ENCODE peak calls at places on chromosomes 6 and 20, in eight cellular contexts. V is HepG2, N is stomach, F is HCT116, A is vagina, U is breast epithelium, R is Panc1, J is GM12878. O is an unnamed sample.

GRCh38 chr20:17757496-17757895 is 57.7 kb downstream of the BANF2 start:
- DNase-seq in V (no peak), N (no peak), F (no peak), A (no peak), U (no peak), R (no peak), J (no peak), O (no peak)

GRCh38 chr6:152129606-152130249 is 322.2 kb downstream of the ESR1 start:
- DNase-seq in V (no peak), N (no peak), F (no peak), A (no peak), U (no peak), R (no peak), J (no peak), O (no peak)

GRCh38 chr6:163417595-163417994 is 3.1 kb downstream of the QKI start:
- DNase-seq in V (no peak), N (no peak), F (no peak), A (no peak), U (no peak), R (no peak), J (no peak), O (no peak)

GRCh38 chr6:40359808-40360207 is 227.4 kb downstream of the LRFN2 start:
- DNase-seq in V (no peak), N (no peak), F (no peak), A (no peak), U (no peak), R (no peak), J (no peak), O (no peak)

GRCh38 chr6:169263836-169264608 is 10.4 kb upstream of the THBS2 start:
- DNase-seq in V (no peak), N (no peak), F (no peak), A (no peak), U (no peak), R (no peak), J (no peak), O (peak; percentile 25)

GRCh38 chr20:62759981-62760431 is 36.3 kb upstream of the MRGBP start:
- DNase-seq in V (no peak), N (no peak), F (no peak), A (no peak), U (no peak), R (no peak), J (no peak), O (no peak)

GRCh38 chr6:142605922-142606321 is 304.1 kb downstream of the ADGRG6 start:
- DNase-seq in V (no peak), N (no peak), F (no peak), A (no peak), U (no peak), R (no peak), J (no peak), O (no peak)

GRCh38 chr6:160013987-160014868 is 45.3 kb downstream of the IGF2R start:
- DNase-seq in V (peak; percentile 16), N (no peak), F (no peak), A (no peak), U (no peak), R (no peak), J (no peak), O (peak; percentile 32)

GRCh38 chr6:75203721-75204120 is 2.1 kb downstream of the COL12A1 start:
- DNase-seq in V (no peak), N (no peak), F (no peak), A (no peak), U (no peak), R (no peak), J (no peak), O (no peak)

GRCh38 chr20:38685853-38686473 is 38.3 kb upstream of the SLC32A1 start:
- DNase-seq in V (peak; percentile 63), N (peak; percentile 28), F (no peak), A (no peak), U (no peak), R (no peak), J (no peak), O (peak; percentile 12)

GRCh38 chr20:53187402-53187801 is 215.2 kb downstream of the TSHZ2 start:
- DNase-seq in V (no peak), N (no peak), F (no peak), A (peak; percentile 12), U (no peak), R (no peak), J (peak; percentile 23), O (no peak)

GRCh38 chr6:5025911-5026819 is 22.3 kb upstream of the RPP40 start:
- DNase-seq in V (peak; percentile 35), N (peak; percentile 44), F (no peak), A (no peak), U (no peak), R (no peak), J (no peak), O (peak; percentile 57)

GRCh38 chr20:50850721-50851286 is 55.9 kb downstream of the BCAS4 start:
- DNase-seq in V (no peak), N (no peak), F (no peak), A (no peak), U (no peak), R (no peak), J (no peak), O (peak; percentile 22)

GRCh38 chr6:129817332-129817731 is 43.8 kb downstream of the TMEM244 start:
- DNase-seq in V (no peak), N (no peak), F (no peak), A (no peak), U (no peak), R (no peak), J (no peak), O (no peak)

GRCh38 chr20:8678098-8678776 is 390.6 kb upstream of the PLCB4 start:
- DNase-seq in V (no peak), N (no peak), F (no peak), A (no peak), U (no peak), R (no peak), J (no peak), O (no peak)

GRCh38 chr6:127114214-127114613 is 4.3 kb upstream of the RSPO3 start:
- DNase-seq in V (no peak), N (no peak), F (no peak), A (no peak), U (no peak), R (no peak), J (no peak), O (no peak)

GRCh38 chr6:148890091-148890490 is 143.3 kb downstream of the UST start:
- DNase-seq in V (no peak), N (no peak), F (no peak), A (no peak), U (no peak), R (no peak), J (no peak), O (no peak)

GRCh38 chr20:63370623-63371176 is 9.6 kb upstream of the CHRNA4 start:
- DNase-seq in V (no peak), N (no peak), F (no peak), A (no peak), U (no peak), R (no peak), J (no peak), O (no peak)

GRCh38 chr6:28794175-28795002 is 129.4 kb downstream of the TRIM27 start:
- DNase-seq in V (peak; percentile 29), N (no peak), F (no peak), A (no peak), U (no peak), R (no peak), J (no peak), O (no peak)

DNA sequence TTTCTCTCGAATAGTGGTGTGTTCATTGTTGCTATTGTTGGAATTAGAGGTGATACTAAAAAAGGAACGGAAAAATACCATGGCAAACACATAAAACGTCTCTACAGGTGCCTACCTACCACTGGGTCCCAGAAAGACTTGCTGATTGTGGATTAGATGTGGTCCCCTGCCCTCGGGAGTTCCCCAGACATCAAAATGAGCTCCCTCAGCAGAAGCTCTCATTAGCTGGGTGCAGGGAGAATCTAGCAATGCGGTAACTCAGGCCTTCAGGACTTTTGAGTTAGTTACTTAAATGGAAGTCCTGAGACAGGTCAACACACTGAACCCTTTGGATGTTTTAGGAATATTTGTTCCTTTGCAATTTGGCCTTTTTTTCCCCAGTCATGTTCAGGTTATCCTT is 6.1 kb downstream of the IRF4 start:
- DNase-seq in V (no peak), N (no peak), F (no peak), A (peak; percentile 49), U (no peak), R (no peak), J (no peak), O (no peak)
- H3K27me3 ChIP-seq in V (peaks cover 14% of the 10 kb centered on the region), N (peaks cover 31% of the 10 kb centered on the region), F (peaks cover 12% of the 10 kb centered on the region), A (no peaks in the 10 kb centered on the region), U (peaks cover 39% of the 10 kb centered on the region), R (peaks cover 5% of the 10 kb centered on the region), J (no peaks in the 10 kb centered on the region), O (peaks cover 42% of the 10 kb centered on the region)

DNA sequence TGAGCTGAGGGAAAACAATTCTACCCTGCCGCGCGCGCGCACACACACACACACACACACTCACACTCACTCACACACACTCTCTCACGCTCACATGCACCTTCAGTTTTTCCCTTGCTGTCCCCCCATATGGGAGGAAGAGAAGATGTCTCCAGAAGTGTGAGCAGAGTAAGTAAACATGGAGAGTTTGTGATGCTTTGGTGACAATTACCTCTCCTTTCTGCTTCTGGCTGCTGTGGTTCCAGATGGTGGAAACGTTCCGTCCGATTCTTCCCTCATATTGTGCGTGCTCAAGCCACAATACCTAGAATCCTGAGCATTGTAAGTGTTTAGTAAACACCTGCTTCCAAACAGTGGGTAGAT is 86.7 kb downstream of the LINC00237 start:
- DNase-seq in V (no peak), N (no peak), F (no peak), A (no peak), U (no peak), R (no peak), J (no peak), O (no peak)
- H3K4me3 ChIP-seq in V (no peak overlapping the region), N (no peak overlapping the region), F (no peak overlapping the region), A (no peak overlapping the region), U (no peak overlapping the region), R (no peak overlapping the region), J (no peak overlapping the region), O (no peak overlapping the region)

DNA sequence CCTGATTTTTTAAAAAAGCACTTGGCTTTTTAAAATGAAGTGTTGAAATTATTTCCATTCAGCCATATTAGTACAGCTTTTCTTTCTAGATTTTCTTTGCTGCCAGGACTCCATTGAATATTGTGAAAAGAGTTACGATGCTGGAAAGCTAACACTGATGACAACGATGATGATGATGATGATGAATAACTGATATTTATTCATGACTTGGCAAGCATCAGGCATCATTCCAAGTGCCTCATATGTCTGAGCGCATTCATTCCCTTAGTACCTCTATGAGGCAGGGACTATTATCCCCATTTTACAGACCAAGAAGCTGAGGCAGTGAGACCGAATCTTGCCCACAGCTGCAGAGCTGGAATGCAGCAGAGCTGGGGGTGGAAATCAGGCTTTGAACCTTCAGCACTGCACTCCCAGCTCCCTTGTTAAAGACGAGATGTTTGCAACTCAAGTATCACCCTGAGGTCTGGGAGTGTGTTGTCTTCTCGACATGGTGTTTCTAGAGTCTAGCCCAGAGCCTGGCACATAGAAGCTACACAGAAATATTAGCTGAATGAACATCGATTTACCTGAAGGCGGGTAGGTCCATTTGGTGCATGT is 85.5 kb upstream of the FRMD1 start:
- DNase-seq in V (no peak), N (no peak), F (no peak), A (peak; percentile 52), U (no peak), R (no peak), J (no peak), O (no peak)
- TF ChIP-seq POLR2AphosphoS5 in V (no peak), N (no peak), F (no peak), A (no peak), U (no peak), R (no peak), J (no peak), O (no peak)

DNA sequence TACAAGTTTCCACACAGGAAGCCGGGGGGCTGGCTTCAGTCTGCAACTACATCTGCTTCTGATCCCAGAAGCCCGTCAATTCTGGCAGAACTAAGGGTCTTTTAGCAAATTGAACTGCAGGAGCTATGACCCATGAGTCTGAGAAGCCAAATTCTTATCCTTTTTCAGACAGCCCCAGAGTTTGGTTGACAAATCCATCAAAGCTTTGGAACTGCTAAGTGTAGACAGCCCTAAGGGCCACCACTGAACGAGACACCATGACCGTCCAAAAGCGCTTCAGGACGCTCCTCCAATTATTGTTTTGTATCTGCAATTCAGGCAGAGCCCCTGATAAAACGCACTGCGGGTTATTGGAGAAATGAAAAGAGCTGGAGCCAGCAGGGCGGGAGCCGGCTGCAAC is 67.2 kb downstream of the GNAS-AS1 start:
- DNase-seq in V (no peak), N (no peak), F (no peak), A (no peak), U (no peak), R (no peak), J (no peak), O (no peak)
- H3K27me3 ChIP-seq in V (peaks cover 33% of the 10 kb centered on the region), N (peaks cover 5% of the 10 kb centered on the region), F (peaks cover 80% of the 10 kb centered on the region), A (no peaks in the 10 kb centered on the region), U (peaks cover 3% of the 10 kb centered on the region), R (peaks cover 30% of the 10 kb centered on the region), J (peaks cover 6% of the 10 kb centered on the region), O (peaks cover 18% of the 10 kb centered on the region)